ENCODE peak calls at places on chromosomes 13 and 19, in four cellular contexts. N is activated T-cell treated with anti-CD3 and anti-CD28 coated beads, Interleukin-2, amount 50 U/mL, for 48 hours; B is NCI-H1092 treated with DMSO at 0.1 percent for 48 hours; K is aorta. Z is an unnamed sample.

GRCh38 chr13:102798653-102799543 is at the start of the genes BIVM and POGLUT2:
- DNase-seq in B (peak; percentile 93), N (peak; percentile 90), K (peak; percentile 95), Z (peak; percentile 85)

GRCh38 chr13:24220086-24220703 is 59.7 kb downstream of the SPATA13 start:
- DNase-seq in K (no peak), B (peak; percentile 76), N (peak; percentile 51), Z (peak; percentile 45)

GRCh38 chr19:51716925-51717324 is 6.9 kb downstream of the HAS1 start:
- DNase-seq in B (no peak), N (no peak), K (no peak), Z (no peak)

GRCh38 chr13:31943591-31943990 is 88.0 kb upstream of the FRY start:
- DNase-seq in B (no peak), K (no peak), N (no peak), Z (no peak)

GRCh38 chr19:31092189-31092753 is 257.0 kb downstream of the TSHZ3 start:
- DNase-seq in N (no peak), B (no peak), K (no peak), Z (no peak)

GRCh38 chr13:49517461-49517860 is 21.7 kb downstream of the PHF11 start:
- DNase-seq in B (no peak), K (no peak), N (no peak), Z (no peak)

GRCh38 chr19:12497032-12497431 is 12.4 kb upstream of the ZNF709 start:
- DNase-seq in B (no peak), N (no peak), K (no peak), Z (no peak)

GRCh38 chr13:98484289-98485219 is 92.4 kb downstream of the STK24 start:
- DNase-seq in B (peak; percentile 67), K (peak; percentile 88), N (peak; percentile 80), Z (peak; percentile 65)

GRCh38 chr19:52527954-52528326 is 472 bp downstream of the ZNF808 start:
- DNase-seq in N (no peak), K (peak; percentile 71), B (no peak), Z (peak; percentile 7)

GRCh38 chr13:114152831-114153371 is 20.5 kb upstream of the RASA3 start:
- DNase-seq in B (no peak), K (peak; percentile 79), N (no peak), Z (no peak)

GRCh38 chr19:6828698-6829633 is 56.5 kb downstream of the VAV1 start:
- DNase-seq in N (peak; percentile 78), B (no peak), K (no peak), Z (peak; percentile 56)

GRCh38 chr19:19106061-19106551 is 32.2 kb downstream of the TMEM161A start:
- DNase-seq in B (no peak), K (no peak), N (no peak), Z (no peak)

GRCh38 chr13:107650081-107650701 is 565.1 kb downstream of the LIG4 start:
- DNase-seq in K (peak; percentile 83), N (peak; percentile 57), B (no peak), Z (peak; percentile 38)

GRCh38 chr13:27595055-27595811 is 25.1 kb downstream of the LNX2 start:
- DNase-seq in K (no peak), N (no peak), B (no peak), Z (no peak)

GRCh38 chr13:32734511-32734910 is 148.3 kb downstream of the PDS5B start:
- DNase-seq in B (no peak), N (no peak), K (no peak), Z (peak; percentile 5)

GRCh38 chr13:88627071-88627470 is 955.9 kb downstream of the SLITRK5 start:
- DNase-seq in N (no peak), B (no peak), K (no peak), Z (no peak)

GRCh38 chr13:109606404-109607028 is 179.9 kb downstream of the IRS2 start:
- DNase-seq in N (no peak), K (no peak), B (no peak), Z (no peak)

GRCh38 chr13:98295371-98295770 is 118.3 kb upstream of the RNF113B start:
- DNase-seq in K (no peak), B (no peak), N (no peak), Z (no peak)

GRCh38 chr13:21478881-21479808 is 20.0 kb upstream of the ZDHHC20 start:
- DNase-seq in N (no peak), B (peak; percentile 84), K (no peak), Z (peak; percentile 36)

GRCh38 chr19:13401388-13401787 is 104.9 kb downstream of the CACNA1A start:
- DNase-seq in N (peak; percentile 16), K (no peak), B (no peak), Z (no peak)

GRCh38 chr13:109111141-109111540 is 481.7 kb downstream of the MYO16 start:
- DNase-seq in N (no peak), K (no peak), B (no peak), Z (no peak)